ENCODE peak calls at places on chromosomes 11 and 22, in six cellular contexts. D is HepG2, I is stomach, P is transverse colon, L is A549, T is tibial nerve. X is an unnamed sample.
A peak's percentile ranks its signal among the peaks of the same experiment; 100 is the strongest.

GRCh38 chr11:60970369-60970774 is 1.1 kb upstream of the CD6 start:
- DNase-seq in D (peak; percentile 16), I (peak; percentile 79), P (peak; percentile 69), L (peak; percentile 49), T (no peak), X (peak; percentile 73)

GRCh38 chr11:94117871-94118270 is 10.8 kb upstream of the PANX1 start:
- DNase-seq in D (no peak), I (no peak), P (no peak), L (no peak), T (no peak), X (no peak)

GRCh38 chr11:78868563-78868962 is 293.9 kb upstream of the NARS2 start:
- DNase-seq in D (no peak), I (no peak), P (no peak), L (no peak), T (no peak), X (no peak)

GRCh38 chr11:13963169-13963948 is 836 bp downstream of the SPON1 start:
- DNase-seq in D (no peak), I (no peak), P (peak; percentile 31), L (no peak), T (no peak), X (peak; percentile 67)

GRCh38 chr11:121119444-121119843 is 18.4 kb downstream of the TECTA start:
- DNase-seq in D (no peak), I (no peak), P (no peak), L (no peak), T (no peak), X (no peak)

GRCh38 chr11:34457607-34458006 is 18.9 kb downstream of the CAT start:
- DNase-seq in D (no peak), I (no peak), P (no peak), L (no peak), T (no peak), X (no peak)

GRCh38 chr11:28464252-28464867 is 356.2 kb downstream of the METTL15 start:
- DNase-seq in D (no peak), I (no peak), P (no peak), L (no peak), T (no peak), X (no peak)

GRCh38 chr11:12721816-12722604 is 47.8 kb downstream of the TEAD1 start:
- DNase-seq in D (no peak), I (no peak), P (no peak), L (no peak), T (no peak), X (no peak)

GRCh38 chr11:20450829-20451228 is 63.3 kb downstream of the PRMT3 start:
- DNase-seq in D (no peak), I (no peak), P (no peak), L (no peak), T (no peak), X (no peak)

GRCh38 chr11:116782728-116783127 is 5.1 kb downstream of the ZPR1 start:
- DNase-seq in D (no peak), I (no peak), P (no peak), L (no peak), T (no peak), X (no peak)

GRCh38 chr11:23078289-23078971 is 218.2 kb upstream of the CCDC179 start:
- DNase-seq in D (no peak), I (no peak), P (no peak), L (no peak), T (no peak), X (no peak)

GRCh38 chr11:94149435-94149834 is 20.8 kb downstream of the PANX1 start:
- DNase-seq in D (no peak), I (no peak), P (no peak), L (no peak), T (no peak), X (no peak)

GRCh38 chr11:57571631-57572030 is 4.2 kb upstream of the UBE2L6 start:
- DNase-seq in D (no peak), I (no peak), P (no peak), L (no peak), T (no peak), X (no peak)

GRCh38 chr11:60914620-60915249 is 777 bp downstream of the TMEM109 start:
- DNase-seq in D (no peak), I (no peak), P (peak; percentile 38), L (peak; percentile 48), T (no peak), X (no peak)

GRCh38 chr22:19848298-19849224 is 6.1 kb downstream of the GNB1L start:
- DNase-seq in D (no peak), I (peak; percentile 72), P (peak; percentile 77), L (peak; percentile 21), T (no peak), X (no peak)

GRCh38 chr11:68160100-68160695 is 39.0 kb upstream of the CHKA start:
- DNase-seq in D (no peak), I (no peak), P (no peak), L (no peak), T (no peak), X (no peak)

GRCh38 chr11:130054966-130055365 is 14.7 kb upstream of the APLP2 start:
- DNase-seq in D (no peak), I (no peak), P (no peak), L (no peak), T (no peak), X (no peak)

GRCh38 chr11:12376259-12376971 is 956 bp upstream of the PARVA start:
- DNase-seq in D (no peak), I (no peak), P (peak; percentile 27), L (no peak), T (no peak), X (peak; percentile 48)

GRCh38 chr22:36358533-36359171 is 29.1 kb downstream of the MYH9 start:
- DNase-seq in D (no peak), I (no peak), P (no peak), L (no peak), T (no peak), X (no peak)

GRCh38 chr11:14445542-14446530 is 53.8 kb downstream of the COPB1 start:
- DNase-seq in D (no peak), I (no peak), P (no peak), L (no peak), T (no peak), X (no peak)

GRCh38 chr11:65654375-65655349 is 8.1 kb downstream of the RELA start:
- DNase-seq in D (no peak), I (no peak), P (peak; percentile 8), L (no peak), T (no peak), X (no peak)

DNA sequence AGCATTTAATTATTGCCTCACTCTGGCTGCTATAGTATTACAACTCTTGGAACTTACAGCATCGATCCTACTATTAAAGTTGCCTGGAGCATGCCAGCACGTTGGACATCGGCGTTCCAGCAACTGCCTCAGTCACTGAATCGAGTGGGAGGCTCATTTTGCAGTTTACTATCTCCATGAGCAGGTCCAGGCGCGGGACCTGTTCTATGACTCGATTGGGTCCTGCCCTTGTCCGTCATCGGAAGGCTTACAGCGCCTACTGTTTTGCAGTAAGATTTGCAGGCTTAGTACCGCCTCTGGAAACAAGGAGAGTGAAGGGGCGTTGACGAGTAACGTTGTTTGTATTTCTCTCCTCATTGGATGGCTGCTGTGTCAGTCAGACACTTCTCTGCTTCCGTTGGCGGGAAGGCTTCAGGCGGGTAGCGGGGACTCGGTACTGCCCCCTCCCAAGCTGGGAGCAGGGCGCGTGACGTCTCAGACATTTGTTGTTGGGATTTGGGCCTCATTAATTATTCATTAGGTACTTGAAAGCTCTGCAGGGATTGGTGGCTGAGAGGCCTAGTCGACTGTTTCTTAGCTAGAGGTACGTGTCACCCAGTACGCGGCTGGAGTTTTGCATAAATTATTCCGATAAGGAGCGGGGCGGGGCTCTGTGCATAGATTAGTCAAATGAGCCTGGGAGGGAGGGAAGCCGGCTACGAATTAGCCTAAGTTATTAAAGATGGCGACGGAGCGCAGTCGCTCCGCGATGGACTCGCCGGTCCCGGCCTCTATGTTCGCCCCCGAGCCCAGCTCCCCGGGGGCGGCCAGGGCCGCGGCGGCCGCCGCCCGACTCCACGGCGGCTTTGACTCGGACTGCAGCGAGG is at the start of gene GTPBP1:
- DNase-seq in D (peak; percentile 100), I (peak; percentile 98), P (peak; percentile 98), L (peak; percentile 96), T (peak; percentile 98), X (peak; percentile 96)
- TF ChIP-seq EP300 in D (no peak), I (no peak), P (no peak), L (no peak), T (peak; percentile 90), X (peak; percentile 95)

DNA sequence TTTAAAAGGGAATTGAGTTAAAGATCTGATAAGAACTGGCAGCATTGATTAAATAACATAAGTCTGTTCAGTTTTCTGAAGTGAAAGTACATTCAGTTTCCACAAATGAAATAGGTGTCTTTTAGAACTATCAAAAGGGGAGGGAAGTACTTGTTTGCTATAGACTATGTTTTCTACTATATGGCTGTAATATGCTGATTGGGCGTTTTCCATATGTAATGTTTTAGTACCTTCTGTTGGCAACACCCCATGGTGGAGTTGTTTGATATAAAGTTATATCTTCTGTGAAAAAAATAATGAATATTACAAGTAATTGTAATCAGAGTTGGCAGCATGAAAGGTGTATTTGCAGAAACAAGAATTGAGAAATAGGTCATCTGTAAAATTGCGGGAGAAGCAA is 237.6 kb downstream of the JRKL start:
- DNase-seq in D (no peak), I (no peak), P (no peak), L (no peak), T (no peak), X (no peak)
- H3K9me3 ChIP-seq in D (peaks cover 14% of the 10 kb centered on the region), I (no peaks in the 10 kb centered on the region), P (no peaks in the 10 kb centered on the region), L (no peaks in the 10 kb centered on the region), T (no peaks in the 10 kb centered on the region), X (peaks cover 4% of the 10 kb centered on the region)

DNA sequence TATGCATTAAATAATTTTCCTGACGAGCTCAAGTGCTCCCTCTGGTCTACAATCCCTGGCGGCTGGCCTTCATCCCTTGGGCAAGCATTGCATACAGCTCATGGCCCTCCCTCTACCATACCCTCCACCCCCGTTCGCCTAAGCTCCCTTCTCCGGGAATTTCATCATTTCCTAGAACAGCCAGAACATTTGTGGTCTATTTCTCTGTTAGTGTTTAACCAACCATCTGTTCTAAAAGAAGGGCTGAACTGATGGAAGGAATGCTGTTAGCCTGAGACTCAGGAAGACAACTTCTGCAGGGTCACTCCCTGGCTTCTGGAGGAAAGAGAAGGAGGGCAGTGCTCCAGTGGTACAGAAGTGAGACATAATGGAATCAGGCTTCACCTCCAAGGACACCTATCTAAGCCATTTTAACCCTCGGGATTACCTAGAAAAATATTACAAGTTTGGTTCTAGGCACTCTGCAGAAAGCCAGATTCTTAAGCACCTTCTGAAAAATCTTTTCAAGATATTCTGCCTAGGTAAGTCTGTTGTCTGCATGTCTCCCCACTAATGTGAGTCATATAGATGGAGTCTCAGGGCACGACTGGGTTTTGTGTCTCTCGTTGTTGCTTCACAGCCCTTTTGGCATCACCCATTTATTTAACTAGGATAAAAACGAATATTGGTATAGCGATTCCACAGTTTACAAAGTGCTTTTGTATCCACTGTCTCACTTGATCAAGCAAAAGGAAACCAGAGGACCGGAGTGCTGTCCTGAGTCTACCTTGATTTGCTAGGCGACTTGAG is at the start of gene NNMT:
- DNase-seq in D (no peak), I (peak; percentile 44), P (peak; percentile 31), L (no peak), T (peak; percentile 58), X (peak; percentile 77)
- TF ChIP-seq POLR2A in D (no peak), I (no peak), P (peak; percentile 77), L (no peak), T (peak; percentile 43), X (peak; percentile 28)

DNA sequence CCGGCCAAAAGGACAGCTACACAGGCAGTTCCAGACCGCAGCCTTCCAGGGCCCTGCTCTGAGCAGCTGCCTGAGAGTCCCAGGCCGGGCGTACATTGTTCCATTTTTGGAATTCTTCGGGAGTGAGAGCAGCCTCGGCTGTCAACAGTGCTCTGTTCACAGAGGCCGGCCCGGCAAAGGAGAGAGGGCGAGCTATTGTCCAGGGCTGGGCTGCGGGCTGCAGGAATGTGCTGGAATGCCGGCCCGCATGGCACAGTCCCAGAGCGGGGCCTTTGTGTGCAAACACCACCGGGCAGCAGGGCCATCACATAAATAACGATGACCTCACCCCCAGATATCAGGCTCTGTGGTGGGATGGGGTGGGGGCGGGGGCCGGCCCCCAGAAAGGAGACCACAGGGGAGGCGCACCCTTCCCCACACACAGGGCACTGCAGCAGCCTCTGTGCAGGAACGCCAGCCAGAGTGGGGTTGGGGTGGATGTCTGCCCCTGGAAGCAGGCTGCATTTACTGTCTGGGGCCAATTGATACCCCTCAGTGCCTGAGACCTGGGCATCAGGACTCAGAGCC is 15.8 kb downstream of the LINC01488 start:
- DNase-seq in D (peak; percentile 97), I (peak; percentile 80), P (peak; percentile 47), L (peak; percentile 79), T (peak; percentile 73), X (peak; percentile 12)
- TF ChIP-seq EP300 in D (peak; percentile 65), I (no peak), P (no peak), L (peak; percentile 77), T (peak; percentile 37), X (no peak)

X was measured in ovary.